ENCODE peak calls at places on chromosomes 13 and 19, in five cellular contexts. I, L, F, Q and K are unnamed samples.

GRCh38 chr13:51773515-51773914 is 30.4 kb downstream of the DHRS12 start:
- DNase-seq in Q (no peak), L (no peak), F (no peak), I (no peak), K (no peak)

GRCh38 chr13:34993470-34993869 is 51.4 kb downstream of the NBEA start:
- DNase-seq in I (no peak), F (no peak), L (no peak), Q (no peak), K (no peak)

GRCh38 chr19:6359517-6359916 is 1.8 kb upstream of the CLPP start:
- DNase-seq in Q (no peak), I (no peak), L (no peak), F (no peak), K (no peak)

GRCh38 chr13:112444001-112444311 is 67.8 kb downstream of the SPACA7 start:
- DNase-seq in I (peak; percentile 62), F (peak; percentile 80), L (peak; percentile 36), Q (peak; percentile 42), K (peak; percentile 88)

GRCh38 chr13:102913924-102914628 is 68.2 kb downstream of the ERCC5 start:
- DNase-seq in I (no peak), L (peak; percentile 63), Q (peak; percentile 16), F (peak; percentile 15), K (no peak)

GRCh38 chr13:51913421-51914136 is 51.8 kb downstream of the CCDC70 start:
- DNase-seq in Q (no peak), I (no peak), L (no peak), F (no peak), K (peak; percentile 43)

GRCh38 chr13:22252281-22252830 is 581.5 kb downstream of the FGF9 start:
- DNase-seq in Q (no peak), L (no peak), I (no peak), F (no peak), K (no peak)

GRCh38 chr13:25722893-25723292 is 328.9 kb downstream of the SHISA2 start:
- DNase-seq in I (no peak), Q (no peak), F (no peak), L (no peak), K (no peak)

GRCh38 chr19:46932346-46932745 is 71.5 kb downstream of the ARHGAP35 start:
- DNase-seq in F (no peak), I (no peak), Q (peak; percentile 62), L (no peak), K (no peak)

GRCh38 chr13:46176756-46177155 is 5.2 kb downstream of the LCP1 start:
- DNase-seq in I (no peak), Q (no peak), F (no peak), L (no peak), K (no peak)

GRCh38 chr13:102191951-102192461 is 209.8 kb downstream of the FGF14 start:
- DNase-seq in I (no peak), L (no peak), Q (peak; percentile 62), F (no peak), K (no peak)

GRCh38 chr19:42926781-42927180 is 9.1 kb upstream of the PSG6 start:
- DNase-seq in Q (no peak), F (no peak), L (no peak), I (peak; percentile 28), K (no peak)

GRCh38 chr13:20938302-20938701 is 35.8 kb upstream of the XPO4 start:
- DNase-seq in I (peak; percentile 1), F (no peak), Q (no peak), L (no peak), K (no peak)
- H3K27ac ChIP-seq in I (no peak overlapping the region), F (no peak overlapping the region), Q (no peak overlapping the region), L (no peak overlapping the region), K (no peak overlapping the region)

GRCh38 chr19:35177377-35178274 is 23.1 kb downstream of the FXYD5 start:
- DNase-seq in I (no peak), L (no peak), F (no peak), Q (no peak), K (no peak)

GRCh38 chr19:35178701-35179100 is 24.2 kb downstream of the FXYD5 start:
- DNase-seq in Q (no peak), L (no peak), F (no peak), I (no peak), K (no peak)

GRCh38 chr19:35179830-35180229 is 25.3 kb downstream of the FXYD5 start:
- DNase-seq in I (no peak), Q (no peak), L (no peak), F (no peak), K (no peak)

GRCh38 chr19:35174226-35174625 is 19.7 kb downstream of the FXYD5 start:
- DNase-seq in Q (no peak), F (no peak), L (no peak), I (no peak), K (no peak)

DNA sequence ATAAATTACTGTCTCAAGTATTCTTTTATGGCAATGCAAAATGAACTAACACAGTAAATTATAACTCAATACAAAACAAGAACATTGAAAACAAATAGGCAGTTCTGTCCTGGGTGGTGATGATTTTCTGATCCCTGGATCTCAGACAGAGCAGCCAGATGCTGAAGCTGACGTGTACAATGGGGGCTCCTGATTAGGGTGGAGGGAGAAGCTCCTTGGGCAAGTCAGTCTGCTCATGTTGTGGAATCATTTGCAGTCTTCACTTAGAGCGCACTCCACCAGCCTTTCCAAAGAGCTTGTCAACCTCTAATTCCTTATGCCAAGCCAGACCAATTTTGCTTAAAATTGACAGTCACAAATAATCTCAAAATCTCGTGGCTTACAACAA is 21.6 kb downstream of the FXYD5 start:
- DNase-seq in F (no peak), I (no peak), Q (no peak), L (no peak), K (no peak)
- H3K27ac ChIP-seq in F (no peak overlapping the region), I (no peak overlapping the region), Q (no peak overlapping the region), L (no peak overlapping the region), K (no peak overlapping the region)

GRCh38 chr19:23974941-23975340 is 60.3 kb downstream of the ZNF726 start:
- DNase-seq in I (no peak), F (no peak), Q (no peak), L (no peak), K (no peak)

GRCh38 chr19:23972161-23972560 is 57.5 kb downstream of the ZNF726 start:
- DNase-seq in I (no peak), Q (no peak), L (no peak), F (no peak), K (peak; percentile 6)

GRCh38 chr19:23971598-23971997 is 56.9 kb downstream of the ZNF726 start:
- DNase-seq in L (no peak), I (no peak), F (no peak), Q (no peak), K (peak; percentile 42)
- H3K27ac ChIP-seq in L (no peak overlapping the region), I (no peak overlapping the region), F (no peak overlapping the region), Q (no peak overlapping the region), K (no peak overlapping the region)

GRCh38 chr13:32206097-32206740 is 108.9 kb downstream of the ZAR1L start:
- DNase-seq in L (no peak), F (no peak), Q (peak; percentile 16), I (no peak), K (no peak)
- H3K27ac ChIP-seq in L (no peak overlapping the region), F (no peak overlapping the region), Q (peak overlapping the region; percentile 83), I (no peak overlapping the region), K (peak overlapping the region; percentile 31)

GRCh38 chr19:10761443-10762242 is 43.8 kb downstream of the DNM2 start:
- DNase-seq in L (no peak), F (peak; percentile 49), I (no peak), Q (no peak), K (no peak)
- H3K27ac ChIP-seq in L (no peak overlapping the region), F (peak overlapping the region; percentile 71), I (peak overlapping the region; percentile 36), Q (no peak overlapping the region), K (no peak overlapping the region)

GRCh38 chr19:44582581-44583265 is 30.6 kb upstream of the IGSF23 start:
- DNase-seq in I (no peak), L (no peak), Q (no peak), F (peak; percentile 58), K (peak; percentile 46)
- H3K27ac ChIP-seq in I (no peak overlapping the region), L (no peak overlapping the region), Q (no peak overlapping the region), F (no peak overlapping the region), K (no peak overlapping the region)

GRCh38 chr13:109779876-109780516 is 6.4 kb downstream of the IRS2 start:
- DNase-seq in L (no peak), I (no peak), Q (no peak), F (no peak), K (peak; percentile 51)
- H3K27ac ChIP-seq in L (peak overlapping the region; percentile 69), I (peak overlapping the region; percentile 59), Q (no peak overlapping the region), F (peak overlapping the region; percentile 17), K (peak overlapping the region; percentile 96)

DNA sequence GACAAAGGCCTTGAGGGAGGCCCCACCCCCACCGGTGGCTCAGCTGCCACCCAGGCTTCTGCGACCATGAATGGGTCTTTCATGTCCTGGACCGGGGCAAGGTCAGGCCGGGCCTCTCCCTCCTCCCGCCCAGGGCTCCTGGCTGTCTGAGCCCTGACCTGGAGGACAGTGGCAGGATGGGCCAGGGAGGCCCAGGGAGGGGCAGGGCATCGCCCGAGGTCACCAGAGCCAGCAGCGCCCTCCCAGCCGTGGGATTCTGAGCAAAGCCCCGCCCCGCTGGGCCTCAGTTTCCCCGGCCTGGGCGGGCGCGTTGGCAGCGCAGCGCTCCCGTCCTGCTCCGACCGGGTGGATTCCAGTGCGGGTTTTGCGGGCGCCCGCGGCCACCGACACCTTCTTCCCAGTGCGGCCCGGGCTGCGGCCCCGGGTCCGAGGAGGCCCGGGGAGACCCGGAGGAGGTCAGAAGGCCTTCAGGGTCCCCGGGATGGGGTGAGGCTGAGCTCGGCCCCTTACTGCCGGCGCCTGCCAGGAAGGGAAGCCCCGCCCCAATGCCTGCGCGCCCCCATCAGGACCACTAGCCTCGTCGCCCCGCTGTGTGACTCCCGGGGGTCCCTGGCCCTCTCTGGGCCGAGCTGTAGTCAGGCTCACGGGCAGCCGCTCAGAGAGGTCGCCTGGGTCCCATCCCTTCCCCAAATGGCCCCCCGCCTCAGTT is 24.6 kb upstream of the SEMA6B start:
- DNase-seq in L (no peak), I (no peak), F (peak; percentile 26), Q (no peak), K (peak; percentile 87)
- H3K27ac ChIP-seq in L (no peak overlapping the region), I (no peak overlapping the region), F (no peak overlapping the region), Q (no peak overlapping the region), K (no peak overlapping the region)

DNA sequence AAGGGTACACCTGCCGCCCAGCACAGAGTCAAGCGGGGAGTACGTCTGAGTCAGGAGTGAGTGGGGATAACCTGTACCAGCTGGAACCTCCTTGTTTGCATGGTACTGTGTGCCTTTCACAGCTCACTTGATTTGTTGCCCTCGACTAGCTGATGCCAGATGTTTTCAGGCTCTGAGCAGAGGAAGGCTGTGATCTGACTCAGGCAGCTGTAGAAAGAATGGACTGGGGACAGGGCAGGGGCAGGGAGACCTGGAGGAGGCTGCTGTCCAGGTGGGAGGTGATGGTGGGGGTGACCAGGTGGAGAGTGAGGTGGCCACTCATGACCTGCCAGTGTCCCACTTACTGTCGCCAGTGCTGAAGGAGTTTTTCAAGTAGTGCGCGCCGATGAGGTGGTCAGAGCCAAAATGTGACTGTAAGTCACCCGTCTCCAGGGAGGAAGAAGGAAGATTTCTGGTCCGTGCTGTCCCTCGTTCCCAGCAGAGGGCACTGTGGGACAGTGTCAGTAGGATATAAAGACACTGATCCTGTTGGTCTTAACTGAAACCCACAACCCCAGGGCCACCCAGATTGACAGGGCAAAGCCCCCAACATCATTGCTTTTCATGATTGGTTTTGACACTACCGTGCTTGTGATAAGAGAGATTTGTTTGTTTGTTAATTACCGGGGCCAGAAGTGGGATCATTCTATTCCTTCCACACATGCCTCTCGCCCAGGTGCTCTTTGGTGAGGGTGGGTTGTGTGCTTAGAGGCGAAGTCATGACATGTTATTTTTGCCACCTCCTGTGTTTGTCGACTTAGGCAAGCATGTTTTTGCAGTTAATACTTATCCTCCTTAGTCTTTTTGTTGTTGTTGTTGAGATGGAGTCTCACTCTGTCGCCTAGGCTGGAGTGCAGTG is 128.4 kb downstream of the DPF1 start:
- DNase-seq in F (peak; percentile 82), L (peak; percentile 87), Q (peak; percentile 71), I (peak; percentile 80), K (peak; percentile 74)
- H3K27ac ChIP-seq in F (no peak overlapping the region), L (peak overlapping the region; percentile 61), Q (no peak overlapping the region), I (no peak overlapping the region), K (no peak overlapping the region)